ENCODE peak calls at places on chromosomes 11 and 22, in ten cellular contexts. B, Y, Z, T, J, H, L, E, F and C are unnamed samples. For H3K4me1, the result is how much of the 10 kb centered on the place peaks cover.

GRCh38 chr22:48784701-48785503 is 1042.8 kb downstream of the BRD1 start:
- DNase-seq in B (no peak), Y (no peak), Z (no peak), T (no peak), J (no peak), H (no peak), L (no peak), E (peak), F (no peak), C (no peak)

GRCh38 chr11:93493252-93493897 is 49.8 kb downstream of the SMCO4 start:
- DNase-seq in B (no peak), Y (no peak), Z (no peak), T (peak), J (no peak), H (no peak), L (no peak), E (no peak), F (no peak), C (no peak)

GRCh38 chr11:129041611-129042018 is 98.9 kb upstream of the TP53AIP1 start:
- DNase-seq in B (no peak), Y (no peak), Z (no peak), T (no peak), J (no peak), H (no peak), L (no peak), E (no peak), F (no peak), C (no peak)

GRCh38 chr22:23713696-23714595 is 23.1 kb downstream of the RGL4 start:
- DNase-seq in B (no peak), Y (no peak), Z (no peak), T (no peak), J (no peak), H (no peak), L (no peak), E (no peak), F (no peak), C (no peak)

GRCh38 chr11:72445423-72445822 is 11.1 kb upstream of the CLPB start:
- DNase-seq in B (no peak), Y (no peak), Z (no peak), T (no peak), J (no peak), H (no peak), L (no peak), E (no peak), F (no peak), C (no peak)

GRCh38 chr11:62444271-62444833 is 25.5 kb downstream of the SCGB1A1 start:
- DNase-seq in B (peak), Y (peak), Z (peak), T (peak), J (peak), H (peak), L (no peak), E (peak), F (no peak), C (peak)

GRCh38 chr11:5922749-5923426 is 19.2 kb upstream of the OR56A3 start:
- DNase-seq in B (no peak), Y (no peak), Z (no peak), T (no peak), J (no peak), H (no peak), L (no peak), E (no peak), F (no peak), C (no peak)

GRCh38 chr11:13606701-13607100 is 61.8 kb upstream of the FAR1 start:
- DNase-seq in B (no peak), Y (no peak), Z (no peak), T (no peak), J (no peak), H (no peak), L (no peak), E (no peak), F (no peak), C (no peak)

GRCh38 chr22:35230839-35231584 is 26.3 kb upstream of the HMGXB4 start:
- DNase-seq in B (no peak), Y (no peak), Z (no peak), T (no peak), J (no peak), H (no peak), L (no peak), E (no peak), F (no peak), C (no peak)

GRCh38 chr22:38026130-38027111 is 30.8 kb upstream of the PICK1 start:
- DNase-seq in B (no peak), Y (no peak), Z (no peak), T (no peak), J (no peak), H (no peak), L (no peak), E (no peak), F (no peak), C (no peak)

GRCh38 chr11:7548659-7549283 is 35.0 kb downstream of the PPFIBP2 start:
- DNase-seq in B (no peak), Y (no peak), Z (no peak), T (peak), J (no peak), H (no peak), L (no peak), E (no peak), F (no peak), C (no peak)

GRCh38 chr22:23070418-23071162 is at the start of gene GNAZ:
- DNase-seq in B (no peak), Y (no peak), Z (no peak), T (peak), J (peak), H (no peak), L (no peak), E (no peak), F (peak), C (peak)

GRCh38 chr11:134331565-134332188 is at the start of gene GLB1L2:
- DNase-seq in B (peak), Y (peak), Z (peak), T (peak), J (peak), H (peak), L (peak), E (no peak), F (peak), C (peak)

GRCh38 chr11:130894322-130895025 is 21.8 kb downstream of the SNX19 start:
- DNase-seq in B (peak), Y (peak), Z (peak), T (peak), J (peak), H (peak), L (peak), E (peak), F (peak), C (peak)

GRCh38 chr11:115501504-115501894 is 2.7 kb downstream of the CADM1 start:
- DNase-seq in B (no peak), Y (no peak), Z (no peak), T (no peak), J (no peak), H (no peak), L (no peak), E (no peak), F (no peak), C (no peak)

GRCh38 chr11:131954146-131954545 is 583.7 kb downstream of the NTM start:
- DNase-seq in B (no peak), Y (no peak), Z (no peak), T (no peak), J (no peak), H (no peak), L (no peak), E (no peak), F (no peak), C (no peak)

GRCh38 chr22:27100323-27100722 is 442.9 kb downstream of the MIAT start:
- DNase-seq in B (no peak), Y (peak), Z (no peak), T (no peak), J (no peak), H (no peak), L (no peak), E (no peak), F (no peak), C (no peak)

GRCh38 chr11:202490-202889 is 4.7 kb downstream of the BET1L start:
- DNase-seq in B (no peak), Y (no peak), Z (peak), T (peak), J (no peak), H (no peak), L (no peak), E (no peak), F (no peak), C (no peak)

GRCh38 chr11:204587-205109 is 2.6 kb downstream of the BET1L start:
- DNase-seq in B (no peak), Y (no peak), Z (peak), T (peak), J (no peak), H (peak), L (no peak), E (peak), F (no peak), C (no peak)

GRCh38 chr11:201936-202335 is 5.3 kb downstream of the BET1L start:
- DNase-seq in B (no peak), Y (no peak), Z (peak), T (peak), J (no peak), H (no peak), L (no peak), E (peak), F (no peak), C (peak)

GRCh38 chr11:203945-204586 is 3.1 kb downstream of the BET1L start:
- DNase-seq in B (no peak), Y (no peak), Z (peak), T (peak), J (no peak), H (no peak), L (no peak), E (no peak), F (no peak), C (no peak)

GRCh38 chr11:203056-203944 is 3.9 kb downstream of the BET1L start:
- DNase-seq in B (no peak), Y (no peak), Z (peak), T (peak), J (no peak), H (no peak), L (no peak), E (no peak), F (no peak), C (no peak)
- H3K4me1 ChIP-seq in B (under half), Y (half or more), Z (half or more), T (under half), J (under half), H (under half), L (under half), E (under half), F (under half), C (under half)

DNA sequence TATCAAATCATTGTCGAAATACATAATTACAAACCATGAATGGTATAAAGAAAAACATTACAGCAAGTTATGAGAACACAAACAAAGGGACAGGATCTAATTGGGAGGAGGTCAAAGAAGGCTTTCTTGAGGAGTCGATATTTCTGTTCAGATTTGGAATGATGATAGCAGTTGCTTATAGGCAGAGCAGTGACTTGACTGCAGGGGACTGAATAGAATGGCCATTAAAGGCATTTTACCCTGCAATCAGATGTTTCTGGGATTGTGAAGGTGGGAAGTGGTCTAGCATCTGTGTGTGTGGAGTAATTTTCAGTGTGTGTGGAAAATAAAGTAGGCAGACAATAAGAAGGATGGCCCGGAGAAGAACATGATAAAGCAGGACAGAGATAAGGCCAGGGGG is 41.0 kb downstream of the BLID start:
- DNase-seq in B (no peak), Y (no peak), Z (no peak), T (no peak), J (no peak), H (no peak), L (no peak), E (no peak), F (no peak), C (no peak)
- H3K27ac ChIP-seq in B (no peak), Y (no peak), Z (no peak), T (no peak), J (no peak), H (no peak), L (no peak), E (no peak), F (no peak), C (no peak)

GRCh38 chr11:61152816-61153592 is 8.2 kb downstream of the VPS37C start:
- DNase-seq in B (no peak), Y (no peak), Z (no peak), T (no peak), J (no peak), H (no peak), L (no peak), E (no peak), F (no peak), C (no peak)
- H3K4me1 ChIP-seq in B (under half), Y (under half), Z (under half), T (under half), J (under half), H (under half), L (under half), E (under half), F (under half), C (under half)

GRCh38 chr22:50523458-50523805 is 2.0 kb downstream of the SCO2 start:
- DNase-seq in B (no peak), Y (no peak), Z (no peak), T (no peak), J (no peak), H (no peak), L (no peak), E (no peak), F (no peak), C (no peak)

GRCh38 chr22:50525104-50525958 is at the start of gene SCO2:
- DNase-seq in B (peak), Y (peak), Z (peak), T (peak), J (peak), H (peak), L (peak), E (peak), F (peak), C (peak)

GRCh38 chr22:50522806-50523438 is 2.5 kb downstream of the SCO2 start:
- DNase-seq in B (no peak), Y (no peak), Z (no peak), T (no peak), J (no peak), H (no peak), L (no peak), E (no peak), F (no peak), C (no peak)

GRCh38 chr22:50524664-50525103 is 714 bp downstream of the SCO2 start:
- DNase-seq in B (no peak), Y (no peak), Z (no peak), T (no peak), J (no peak), H (no peak), L (no peak), E (no peak), F (no peak), C (no peak)

GRCh38 chr22:50523806-50524663 is 1.4 kb downstream of the SCO2 start:
- DNase-seq in B (no peak), Y (no peak), Z (no peak), T (no peak), J (no peak), H (no peak), L (no peak), E (no peak), F (no peak), C (no peak)
- H3K27ac ChIP-seq in B (no peak), Y (peak), Z (peak), T (no peak), J (no peak), H (no peak), L (no peak), E (no peak), F (no peak), C (peak)

DNA sequence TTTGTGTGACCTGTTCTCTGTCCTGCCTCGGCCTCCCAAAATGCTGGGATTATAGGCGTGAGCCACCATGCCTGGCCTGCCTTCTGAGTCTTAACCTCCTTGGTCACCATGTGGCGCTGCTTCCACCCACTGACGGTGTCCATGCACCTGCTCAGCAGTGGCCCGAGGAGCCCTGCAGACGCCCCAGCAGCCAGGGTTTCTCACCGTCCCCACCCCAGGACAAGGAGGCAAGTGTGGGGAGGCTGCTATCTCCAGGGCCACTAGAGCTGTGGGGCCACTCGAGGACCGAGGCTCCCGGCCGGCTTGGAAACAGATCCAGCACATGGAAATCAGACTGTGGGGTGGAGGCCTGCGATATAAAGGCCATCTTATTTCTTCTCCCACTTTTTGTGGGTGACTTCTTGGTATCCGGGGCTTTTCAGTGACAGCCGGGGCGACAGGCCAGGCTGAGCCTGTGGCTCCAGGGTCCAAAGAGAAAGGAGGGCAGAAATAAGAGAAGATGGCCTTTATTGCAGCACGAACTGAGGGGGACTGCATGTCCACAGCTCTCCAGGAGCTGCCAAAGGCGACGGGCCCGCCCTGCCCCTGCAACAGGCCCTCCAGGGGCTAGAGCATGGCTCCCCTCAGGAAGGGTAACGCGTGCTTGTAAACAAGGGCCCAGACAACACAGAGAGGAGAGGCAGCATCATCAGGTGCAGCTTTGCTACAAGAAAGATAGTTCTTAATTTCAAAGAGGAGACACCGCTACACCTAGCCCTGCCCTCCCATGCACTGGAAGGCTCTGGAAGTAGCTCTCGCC is 15.0 kb downstream of the TSPO start:
- DNase-seq in B (no peak), Y (peak), Z (no peak), T (no peak), J (no peak), H (no peak), L (no peak), E (no peak), F (no peak), C (no peak)
- H3K4me1 ChIP-seq in B (under half), Y (under half), Z (under half), T (under half), J (under half), H (under half), L (under half), E (under half), F (under half), C (under half)

GRCh38 chr11:120517390-120518315 is 6.1 kb downstream of the GRIK4 start:
- DNase-seq in B (no peak), Y (no peak), Z (no peak), T (no peak), J (peak), H (no peak), L (no peak), E (no peak), F (no peak), C (no peak)
- H3K27ac ChIP-seq in B (no peak), Y (no peak), Z (no peak), T (no peak), J (no peak), H (no peak), L (no peak), E (no peak), F (no peak), C (peak)

GRCh38 chr11:32426192-32426591 is 9.1 kb downstream of the WT1 start:
- DNase-seq in B (no peak), Y (no peak), Z (no peak), T (no peak), J (peak), H (no peak), L (no peak), E (no peak), F (no peak), C (no peak)
- H3K4me1 ChIP-seq in B (under half), Y (under half), Z (under half), T (under half), J (under half), H (under half), L (under half), E (under half), F (under half), C (under half)

GRCh38 chr11:8802263-8802662 is 108.7 kb upstream of the AKIP1 start:
- DNase-seq in B (no peak), Y (no peak), Z (no peak), T (no peak), J (no peak), H (no peak), L (no peak), E (no peak), F (no peak), C (no peak)
- H3K27ac ChIP-seq in B (no peak), Y (peak), Z (no peak), T (no peak), J (no peak), H (no peak), L (no peak), E (no peak), F (no peak), C (no peak)

GRCh38 chr11:114318361-114318760 is 22.2 kb downstream of the NNMT start:
- DNase-seq in B (no peak), Y (no peak), Z (no peak), T (no peak), J (no peak), H (no peak), L (no peak), E (no peak), F (no peak), C (no peak)

GRCh38 chr11:114316980-114317675 is 20.9 kb downstream of the NNMT start:
- DNase-seq in B (no peak), Y (no peak), Z (no peak), T (no peak), J (no peak), H (no peak), L (no peak), E (no peak), F (no peak), C (no peak)

GRCh38 chr11:114321621-114322257 is 25.5 kb downstream of the NNMT start:
- DNase-seq in B (no peak), Y (peak), Z (no peak), T (no peak), J (no peak), H (no peak), L (no peak), E (no peak), F (no peak), C (no peak)

GRCh38 chr11:114317738-114318137 is 21.5 kb downstream of the NNMT start:
- DNase-seq in B (no peak), Y (peak), Z (no peak), T (no peak), J (peak), H (no peak), L (no peak), E (no peak), F (peak), C (no peak)

GRCh38 chr11:114319716-114320328 is 23.6 kb downstream of the NNMT start:
- DNase-seq in B (no peak), Y (no peak), Z (no peak), T (no peak), J (no peak), H (no peak), L (no peak), E (no peak), F (no peak), C (peak)
- H3K4me1 ChIP-seq in B (under half), Y (under half), Z (half or more), T (under half), J (under half), H (under half), L (under half), E (under half), F (under half), C (under half)

DNA sequence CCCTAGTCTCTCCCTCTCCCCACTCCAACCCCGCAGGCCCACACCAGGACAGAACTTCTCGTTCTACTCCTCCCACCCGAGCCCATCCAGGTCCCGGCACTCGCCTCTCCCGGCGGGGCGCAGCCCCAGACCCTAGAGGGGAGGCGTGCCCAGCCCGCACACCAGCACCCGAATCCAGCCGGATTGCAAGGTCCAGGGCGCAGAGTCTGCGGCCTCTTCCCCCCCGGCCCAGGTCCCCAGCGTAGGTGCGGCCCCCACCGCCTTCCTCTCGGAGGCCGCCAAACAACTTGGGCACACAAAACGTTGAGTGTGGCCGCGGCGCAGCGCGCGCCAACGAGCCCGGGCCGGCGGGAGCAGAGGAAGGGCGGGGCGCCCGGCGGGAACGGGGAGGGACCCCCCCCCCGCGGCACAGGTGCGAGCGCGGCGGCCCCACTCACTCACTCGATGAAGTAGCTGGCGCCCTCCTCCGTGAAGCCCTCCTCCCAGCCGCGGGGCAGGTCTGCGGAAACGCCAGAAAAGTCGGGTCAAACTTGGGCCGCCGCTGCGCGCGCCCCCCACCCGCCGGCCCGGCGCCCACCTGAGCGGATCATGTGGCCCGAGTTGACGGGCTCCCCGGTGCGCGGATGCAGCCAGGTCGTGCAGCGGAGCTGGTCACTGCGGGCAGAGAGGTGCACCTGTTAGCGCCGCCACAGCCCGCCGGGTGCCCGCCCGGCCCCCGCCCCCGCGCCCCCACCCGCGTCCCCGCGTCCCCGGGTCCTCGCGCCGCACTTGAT is 480 bp downstream of the PLEKHA7 start:
- DNase-seq in B (no peak), Y (no peak), Z (peak), T (peak), J (peak), H (no peak), L (no peak), E (no peak), F (peak), C (peak)
- H3K27ac ChIP-seq in B (peak), Y (peak), Z (no peak), T (peak), J (peak), H (peak), L (no peak), E (no peak), F (no peak), C (peak)